ENCODE peak calls at places on chromosomes 4 and X, in five cellular contexts. One of them, this sample, is unnamed.

GRCh38 chr4:184477201-184477999 is 3.0 kb upstream of the IRF2 start:
- DNase-seq in GM23338: no peak
- DNase-seq in neural progenitor cell: peak; percentile 17
- DNase-seq in HCT116: no peak
- DNase-seq in GM23248: no peak
- DNase-seq in this sample: no peak

GRCh38 chrX:120301497-120301896 is 9.8 kb downstream of the TMEM255A start:
- DNase-seq in GM23338: no peak
- DNase-seq in neural progenitor cell: no peak
- DNase-seq in HCT116: no peak
- DNase-seq in GM23248: no peak
- DNase-seq in this sample: no peak

GRCh38 chrX:150774798-150775568 is 81.8 kb downstream of the MTMR1 start:
- DNase-seq in GM23338: no peak
- DNase-seq in neural progenitor cell: no peak
- DNase-seq in HCT116: no peak
- DNase-seq in GM23248: no peak
- DNase-seq in this sample: no peak

GRCh38 chrX:104342065-104342464 is 87.3 kb upstream of the ESX1 start:
- DNase-seq in GM23338: no peak
- DNase-seq in neural progenitor cell: no peak
- DNase-seq in HCT116: no peak
- DNase-seq in GM23248: no peak
- DNase-seq in this sample: no peak

GRCh38 chr4:24067781-24068193 is 177.9 kb upstream of the PPARGC1A start:
- DNase-seq in GM23338: no peak
- DNase-seq in neural progenitor cell: no peak
- DNase-seq in HCT116: no peak
- DNase-seq in GM23248: peak; percentile 69
- DNase-seq in this sample: no peak

GRCh38 chr4:48268956-48269860 is at the start of gene TEC:
- DNase-seq in GM23338: peak; percentile 80
- DNase-seq in neural progenitor cell: peak; percentile 56
- DNase-seq in HCT116: peak; percentile 48
- DNase-seq in GM23248: peak; percentile 49
- DNase-seq in this sample: peak; percentile 59

GRCh38 chr4:19262467-19262866 is 989.2 kb upstream of the SLIT2 start:
- DNase-seq in GM23338: no peak
- DNase-seq in neural progenitor cell: no peak
- DNase-seq in HCT116: no peak
- DNase-seq in GM23248: no peak
- DNase-seq in this sample: no peak

GRCh38 chr4:77418333-77418732 is 187.3 kb upstream of the CXCL13 start:
- DNase-seq in GM23338: peak; percentile 49
- DNase-seq in neural progenitor cell: no peak
- DNase-seq in HCT116: peak; percentile 24
- DNase-seq in GM23248: peak; percentile 3
- DNase-seq in this sample: no peak

GRCh38 chr4:114562176-114562904 is 36.3 kb upstream of the UGT8 start:
- DNase-seq in GM23338: peak; percentile 85
- DNase-seq in neural progenitor cell: peak; percentile 39
- DNase-seq in HCT116: no peak
- DNase-seq in GM23248: no peak
- DNase-seq in this sample: no peak

GRCh38 chrX:140172401-140172800 is 207.1 kb upstream of the CXorf66 start:
- DNase-seq in GM23338: no peak
- DNase-seq in neural progenitor cell: no peak
- DNase-seq in HCT116: no peak
- DNase-seq in GM23248: no peak
- DNase-seq in this sample: no peak

GRCh38 chr4:25441519-25442117 is 64.6 kb downstream of the ANAPC4 start:
- DNase-seq in GM23338: peak; percentile 86
- DNase-seq in neural progenitor cell: peak; percentile 78
- DNase-seq in HCT116: peak; percentile 52
- DNase-seq in GM23248: peak; percentile 75
- DNase-seq in this sample: peak; percentile 48

GRCh38 chr4:7680106-7680505 is 245.4 kb upstream of the PSAPL1 start:
- DNase-seq in GM23338: no peak
- DNase-seq in neural progenitor cell: no peak
- DNase-seq in HCT116: no peak
- DNase-seq in GM23248: no peak
- DNase-seq in this sample: no peak

GRCh38 chr4:44660396-44660795 is 9.0 kb upstream of the YIPF7 start:
- DNase-seq in GM23338: no peak
- DNase-seq in neural progenitor cell: no peak
- DNase-seq in HCT116: no peak
- DNase-seq in GM23248: peak; percentile 8
- DNase-seq in this sample: no peak

GRCh38 chr4:188986271-188986689 is 847.0 kb downstream of the TRIML1 start:
- DNase-seq in GM23338: no peak
- DNase-seq in neural progenitor cell: no peak
- DNase-seq in HCT116: no peak
- DNase-seq in GM23248: peak; percentile 14
- DNase-seq in this sample: peak; percentile 62
- TF ChIP-seq EZH2phosphoT487 in GM23338: no peak
- TF ChIP-seq EZH2phosphoT487 in neural progenitor cell: no peak
- TF ChIP-seq EZH2phosphoT487 in HCT116: no peak
- TF ChIP-seq EZH2phosphoT487 in GM23248: no peak
- TF ChIP-seq EZH2phosphoT487 in this sample: no peak

GRCh38 chrX:135331525-135331924 is 22.2 kb downstream of the ETDC start:
- DNase-seq in GM23338: peak; percentile 25
- DNase-seq in neural progenitor cell: no peak
- DNase-seq in HCT116: no peak
- DNase-seq in GM23248: no peak
- DNase-seq in this sample: no peak

GRCh38 chrX:135328421-135329005 is 19.2 kb downstream of the ETDC start:
- DNase-seq in GM23338: no peak
- DNase-seq in neural progenitor cell: no peak
- DNase-seq in HCT116: no peak
- DNase-seq in GM23248: peak; percentile 57
- DNase-seq in this sample: no peak

GRCh38 chrX:135324463-135324862 is 15.2 kb downstream of the ETDC start:
- DNase-seq in GM23338: no peak
- DNase-seq in neural progenitor cell: no peak
- DNase-seq in HCT116: no peak
- DNase-seq in GM23248: no peak
- DNase-seq in this sample: no peak

GRCh38 chrX:135330709-135331108 is 21.4 kb downstream of the ETDC start:
- DNase-seq in GM23338: no peak
- DNase-seq in neural progenitor cell: no peak
- DNase-seq in HCT116: no peak
- DNase-seq in GM23248: no peak
- DNase-seq in this sample: no peak

DNA sequence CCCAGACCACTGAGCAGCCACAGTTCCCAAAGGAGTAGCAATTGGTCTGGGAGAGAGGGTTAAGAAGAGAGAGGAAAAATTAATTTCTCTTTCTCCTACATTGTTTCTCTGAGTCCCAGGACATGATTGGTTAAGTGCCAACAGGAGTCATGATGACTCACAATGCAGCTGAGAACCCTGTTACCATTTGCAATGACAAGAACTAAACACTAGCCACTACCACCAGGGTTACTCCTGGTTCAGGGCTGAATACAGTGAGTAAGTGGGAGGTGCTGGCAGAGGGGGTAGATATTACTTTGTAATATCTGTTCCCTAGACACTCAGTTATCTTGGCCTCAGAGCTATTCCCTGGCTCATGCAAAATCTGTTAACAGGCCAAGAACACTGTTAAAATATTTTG is 18.0 kb downstream of the ETDC start:
- DNase-seq in GM23338: no peak
- DNase-seq in neural progenitor cell: no peak
- DNase-seq in HCT116: no peak
- DNase-seq in GM23248: peak; percentile 85
- DNase-seq in this sample: no peak
- TF ChIP-seq EZH2phosphoT487 in GM23338: no peak
- TF ChIP-seq EZH2phosphoT487 in neural progenitor cell: no peak
- TF ChIP-seq EZH2phosphoT487 in HCT116: no peak
- TF ChIP-seq EZH2phosphoT487 in GM23248: no peak
- TF ChIP-seq EZH2phosphoT487 in this sample: no peak

DNA sequence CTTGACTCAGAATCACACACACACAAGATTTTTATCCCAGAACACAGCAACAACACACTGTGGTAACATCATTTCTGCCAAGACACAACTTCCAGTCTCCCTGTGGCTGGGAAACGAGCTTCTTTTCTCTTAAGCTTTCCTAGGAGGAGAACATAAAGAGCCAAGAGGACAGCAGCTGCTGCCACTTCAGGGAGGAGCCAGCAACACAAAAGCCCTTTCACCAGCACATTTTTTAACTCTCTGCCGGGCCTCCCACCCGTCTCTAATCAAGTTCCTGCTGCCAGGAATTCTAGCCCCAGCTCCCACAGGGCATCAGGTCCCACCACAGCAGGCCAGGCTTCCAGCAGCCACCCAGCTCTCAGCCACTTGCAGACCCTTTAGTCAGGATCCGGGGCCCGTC is 22.4 kb downstream of the FAT1 start:
- DNase-seq in GM23338: peak; percentile 91
- DNase-seq in neural progenitor cell: peak; percentile 91
- DNase-seq in HCT116: no peak
- DNase-seq in GM23248: peak; percentile 75
- DNase-seq in this sample: no peak
- TF ChIP-seq EZH2phosphoT487 in GM23338: no peak
- TF ChIP-seq EZH2phosphoT487 in neural progenitor cell: no peak
- TF ChIP-seq EZH2phosphoT487 in HCT116: no peak
- TF ChIP-seq EZH2phosphoT487 in GM23248: no peak
- TF ChIP-seq EZH2phosphoT487 in this sample: no peak

GRCh38 chr4:116321471-116321870 is 763.9 kb downstream of the TRAM1L1 start:
- DNase-seq in GM23338: no peak
- DNase-seq in neural progenitor cell: no peak
- DNase-seq in HCT116: no peak
- DNase-seq in GM23248: no peak
- DNase-seq in this sample: no peak
- TF ChIP-seq EZH2phosphoT487 in GM23338: no peak
- TF ChIP-seq EZH2phosphoT487 in neural progenitor cell: no peak
- TF ChIP-seq EZH2phosphoT487 in HCT116: no peak
- TF ChIP-seq EZH2phosphoT487 in GM23248: no peak
- TF ChIP-seq EZH2phosphoT487 in this sample: no peak

GRCh38 chr4:159047478-159048165 is 55.3 kb upstream of the RAPGEF2 start:
- DNase-seq in GM23338: no peak
- DNase-seq in neural progenitor cell: no peak
- DNase-seq in HCT116: no peak
- DNase-seq in GM23248: peak; percentile 2
- DNase-seq in this sample: no peak

GRCh38 chr4:159045321-159045720 is 57.6 kb upstream of the RAPGEF2 start:
- DNase-seq in GM23338: no peak
- DNase-seq in neural progenitor cell: peak; percentile 33
- DNase-seq in HCT116: no peak
- DNase-seq in GM23248: no peak
- DNase-seq in this sample: peak; percentile 23

GRCh38 chr4:159049780-159050375 is 53.0 kb upstream of the RAPGEF2 start:
- DNase-seq in GM23338: no peak
- DNase-seq in neural progenitor cell: no peak
- DNase-seq in HCT116: no peak
- DNase-seq in GM23248: no peak
- DNase-seq in this sample: no peak

GRCh38 chr4:159046683-159047082 is 56.2 kb upstream of the RAPGEF2 start:
- DNase-seq in GM23338: no peak
- DNase-seq in neural progenitor cell: no peak
- DNase-seq in HCT116: no peak
- DNase-seq in GM23248: no peak
- DNase-seq in this sample: no peak

DNA sequence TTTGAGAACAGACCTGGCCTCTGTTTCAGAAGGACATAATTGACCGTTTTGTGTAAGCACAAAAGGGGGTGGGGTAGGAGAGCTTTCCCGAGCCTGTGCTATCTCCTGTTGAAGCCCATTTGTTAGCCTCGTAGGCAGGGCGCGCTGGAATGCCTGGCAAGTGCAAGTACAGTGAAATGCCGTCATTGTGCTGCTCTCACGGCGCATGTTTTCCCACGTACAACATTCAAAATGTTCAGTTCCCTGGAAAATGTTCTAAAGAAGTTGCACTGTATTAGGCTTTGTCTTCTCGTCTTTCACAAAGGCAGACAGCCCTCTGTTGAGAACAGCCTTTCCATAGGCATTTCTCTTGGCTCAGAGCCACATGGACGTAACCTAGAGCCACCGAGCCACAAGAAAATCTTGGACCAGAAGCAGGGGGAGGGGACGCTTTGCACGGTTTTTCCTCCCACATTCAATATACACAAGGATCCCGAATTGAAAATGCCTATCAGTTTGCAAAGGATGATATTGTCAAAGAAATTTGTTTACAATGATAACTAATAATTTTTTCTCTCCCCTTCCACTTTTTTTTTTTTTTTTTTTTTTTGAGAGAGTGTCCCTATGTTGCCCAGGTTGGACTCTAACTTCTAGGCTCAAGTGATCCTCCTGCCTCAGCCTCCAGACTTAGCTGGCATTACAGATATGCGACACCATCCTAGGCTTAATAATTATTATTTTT is 54.6 kb upstream of the RAPGEF2 start:
- DNase-seq in GM23338: peak; percentile 63
- DNase-seq in neural progenitor cell: peak; percentile 57
- DNase-seq in HCT116: no peak
- DNase-seq in GM23248: peak; percentile 85
- DNase-seq in this sample: no peak
- TF ChIP-seq EZH2phosphoT487 in GM23338: no peak
- TF ChIP-seq EZH2phosphoT487 in neural progenitor cell: no peak
- TF ChIP-seq EZH2phosphoT487 in HCT116: no peak
- TF ChIP-seq EZH2phosphoT487 in GM23248: no peak
- TF ChIP-seq EZH2phosphoT487 in this sample: no peak

GRCh38 chrX:135213200-135213844 is 38.5 kb upstream of the ETDA start:
- DNase-seq in GM23338: no peak
- DNase-seq in neural progenitor cell: no peak
- DNase-seq in HCT116: no peak
- DNase-seq in GM23248: no peak
- DNase-seq in this sample: no peak
- TF ChIP-seq EZH2phosphoT487 in GM23338: no peak
- TF ChIP-seq EZH2phosphoT487 in neural progenitor cell: no peak
- TF ChIP-seq EZH2phosphoT487 in HCT116: no peak
- TF ChIP-seq EZH2phosphoT487 in GM23248: no peak
- TF ChIP-seq EZH2phosphoT487 in this sample: no peak